ENCODE peak calls at places on chromosome 18, in five cellular contexts. S is endothelial cell of umbilical vein, K is neural progenitor cell, I is H9, V is GM23338. Z is an unnamed sample.

GRCh38 chr18:73826098-73826497 is 321.5 kb downstream of the FBXO15 start:
- DNase-seq in S (no peak), K (no peak), I (no peak), V (no peak), Z (no peak)

GRCh38 chr18:41767960-41768359 is 187.1 kb upstream of the PIK3C3 start:
- DNase-seq in S (no peak), K (peak; percentile 29), I (no peak), V (peak; percentile 29), Z (no peak)

GRCh38 chr18:77062518-77063003 is 70.0 kb downstream of the MBP start:
- DNase-seq in S (no peak), K (no peak), I (no peak), V (no peak), Z (no peak)

GRCh38 chr18:49250819-49251388 is 209.5 kb downstream of the DYM start:
- DNase-seq in S (peak; percentile 47), K (peak; percentile 34), I (no peak), V (peak; percentile 50), Z (peak; percentile 23)

GRCh38 chr18:36589857-36590543 is 238.8 kb downstream of the TPGS2 start:
- DNase-seq in S (no peak), K (no peak), I (no peak), V (no peak), Z (no peak)

GRCh38 chr18:4096501-4096900 is 358.6 kb downstream of the DLGAP1 start:
- DNase-seq in S (no peak), K (no peak), I (no peak), V (no peak), Z (no peak)

GRCh38 chr18:67282796-67283195 is 233.7 kb downstream of the DSEL start:
- DNase-seq in S (peak; percentile 33), K (no peak), I (no peak), V (peak; percentile 28), Z (no peak)

GRCh38 chr18:54679318-54680149 is 88.5 kb downstream of the DYNAP start:
- DNase-seq in S (peak; percentile 79), K (peak; percentile 49), I (no peak), V (peak; percentile 69), Z (peak; percentile 25)

GRCh38 chr18:5628512-5629255 is 84.9 kb upstream of the EPB41L3 start:
- DNase-seq in S (peak; percentile 25), K (peak; percentile 71), I (no peak), V (peak; percentile 63), Z (no peak)

DNA sequence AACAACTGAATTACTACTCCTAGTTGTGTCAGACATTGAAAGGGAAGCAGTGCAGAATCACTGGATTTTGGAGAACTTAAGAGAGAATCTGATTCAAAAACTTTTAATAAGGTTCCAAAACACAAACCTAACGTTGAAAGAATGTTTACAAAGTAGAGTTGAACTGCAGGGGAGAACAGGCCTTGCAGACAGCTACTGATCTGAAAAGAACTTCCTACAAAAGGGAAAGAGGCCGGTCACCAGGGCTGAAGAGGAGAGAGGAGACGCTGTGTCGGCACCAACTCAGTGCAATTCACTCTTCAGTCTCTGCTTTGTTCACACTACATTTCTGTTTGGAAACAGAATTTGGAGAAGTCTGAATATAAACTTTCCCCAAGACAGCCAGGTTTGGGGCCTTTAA is 124.0 kb downstream of the GAREM1 start:
- DNase-seq in S (no peak), K (peak; percentile 75), I (no peak), V (peak; percentile 52), Z (no peak)
- H2AFZ ChIP-seq in S (no peak overlapping the region), K (peak overlapping the region; percentile 47), I (no peak overlapping the region), V (no peak overlapping the region), Z (no peak overlapping the region)

GRCh38 chr18:22433960-22434359 is 16.2 kb upstream of the CTAGE1 start:
- DNase-seq in S (no peak), K (no peak), I (no peak), V (no peak), Z (no peak)

GRCh38 chr18:22428672-22429071 is 11.0 kb upstream of the CTAGE1 start:
- DNase-seq in S (no peak), K (no peak), I (no peak), V (no peak), Z (no peak)

GRCh38 chr18:22434973-22435608 is 17.4 kb upstream of the CTAGE1 start:
- DNase-seq in S (peak; percentile 53), K (no peak), I (no peak), V (no peak), Z (no peak)

GRCh38 chr18:22429564-22429963 is 11.8 kb upstream of the CTAGE1 start:
- DNase-seq in S (no peak), K (no peak), I (no peak), V (no peak), Z (no peak)

GRCh38 chr18:22432672-22433137 is 15.0 kb upstream of the CTAGE1 start:
- DNase-seq in S (peak; percentile 93), K (no peak), I (no peak), V (no peak), Z (no peak)
- H2AFZ ChIP-seq in S (peak overlapping the region; percentile 16), K (no peak overlapping the region), I (no peak overlapping the region), V (peak overlapping the region; percentile 2), Z (no peak overlapping the region)

GRCh38 chr18:68840554-68841263 is 42.8 kb downstream of the CCDC102B start:
- DNase-seq in S (peak; percentile 95), K (peak; percentile 5), I (no peak), V (peak; percentile 30), Z (peak; percentile 41)
- H2AFZ ChIP-seq in S (peak overlapping the region; percentile 6), K (no peak overlapping the region), I (no peak overlapping the region), V (no peak overlapping the region), Z (no peak overlapping the region)

GRCh38 chr18:28457784-28458183 is 280.9 kb upstream of the CDH2 start:
- DNase-seq in S (no peak), K (no peak), I (no peak), V (no peak), Z (no peak)
- H2AFZ ChIP-seq in S (no peak overlapping the region), K (peak overlapping the region; percentile 71), I (no peak overlapping the region), V (no peak overlapping the region), Z (no peak overlapping the region)

Z was measured in HepG2.